ENCODE peak calls at places on chromosomes 11 and 22, in nine cellular contexts. S is fibroblast of pulmonary artery; E is spleen; C is astrocyte; M is endothelial cell; V is Peyer's patch; X is B cell; F is CD4-positive, alpha-beta T cell; Y is lower leg skin. I is an unnamed sample.

GRCh38 chr11:128476729-128477128 is 110.6 kb downstream of the ETS1 start:
- DNase-seq in X (no peak), M (no peak), C (peak), Y (no peak), F (peak), E (no peak), S (peak), V (peak), I (peak)

GRCh38 chr11:95534809-95535208 is 254.8 kb downstream of the FAM76B start:
- DNase-seq in S (no peak), Y (no peak), X (no peak), V (no peak), M (no peak), F (no peak), E (no peak), C (no peak), I (no peak)

GRCh38 chr11:128506999-128507591 is 80.3 kb downstream of the ETS1 start:
- DNase-seq in Y (peak), S (peak), E (no peak), M (no peak), X (no peak), F (peak), C (peak), V (no peak), I (peak)

GRCh38 chr22:36764641-36765040 is 11.3 kb downstream of the IFT27 start:
- DNase-seq in C (no peak), S (no peak), E (peak), Y (peak), X (no peak), F (no peak), V (no peak), M (no peak), I (no peak)

GRCh38 chr11:720642-721346 is 14.8 kb downstream of the EPS8L2 start:
- DNase-seq in S (no peak), Y (no peak), X (peak), M (no peak), V (no peak), E (peak), F (no peak), C (no peak), I (no peak)

GRCh38 chr22:50544078-50544745 is 1.5 kb upstream of the KLHDC7B start:
- DNase-seq in V (peak), E (peak), Y (peak), C (peak), S (peak), M (peak), F (peak), X (peak), I (peak)

GRCh38 chr11:15190611-15191010 is 75.9 kb downstream of the INSC start:
- DNase-seq in X (no peak), Y (no peak), S (no peak), F (no peak), E (no peak), V (no peak), M (no peak), C (no peak), I (no peak)

GRCh38 chr22:21624120-21624879 is 5.5 kb downstream of the YDJC start:
- DNase-seq in C (no peak), V (no peak), F (peak), X (no peak), S (peak), Y (no peak), E (no peak), M (peak), I (peak)

GRCh38 chr11:36594316-36594989 is at the start of gene IFTAP:
- DNase-seq in E (peak), M (peak), X (peak), C (peak), Y (peak), V (no peak), S (peak), F (peak), I (peak)

GRCh38 chr11:133928628-133929059 is 28.1 kb downstream of the IGSF9B start:
- DNase-seq in C (no peak), M (no peak), F (peak), S (no peak), Y (no peak), V (no peak), E (no peak), X (no peak), I (peak)

GRCh38 chr11:76808996-76809395 is 25.8 kb downstream of the TSKU start:
- DNase-seq in V (no peak), Y (no peak), C (no peak), E (peak), X (no peak), M (no peak), S (no peak), F (no peak), I (no peak)

GRCh38 chr11:108565653-108566052 is 27.9 kb downstream of the EXPH5 start:
- DNase-seq in V (no peak), S (no peak), E (no peak), X (no peak), C (no peak), M (no peak), Y (no peak), F (no peak), I (no peak)

GRCh38 chr22:42544686-42545085 is 9.1 kb upstream of the SERHL2 start:
- DNase-seq in Y (no peak), E (no peak), M (no peak), S (peak), F (no peak), X (no peak), V (no peak), C (no peak), I (no peak)

GRCh38 chr11:76694664-76695063 is 24.1 kb upstream of the LRRC32 start:
- DNase-seq in F (no peak), M (no peak), S (peak), Y (no peak), C (peak), V (no peak), E (no peak), X (no peak), I (no peak)

GRCh38 chr11:76131142-76131541 is 75.2 kb downstream of the WNT11 start:
- DNase-seq in V (no peak), E (no peak), X (no peak), S (no peak), M (no peak), C (no peak), Y (no peak), F (no peak), I (no peak)

GRCh38 chr11:111635706-111636045 is 33.4 kb downstream of the SIK2 start:
- DNase-seq in F (no peak), Y (no peak), E (no peak), S (peak), X (no peak), C (peak), M (no peak), V (no peak), I (no peak)

GRCh38 chr22:45612451-45612901 is 59.2 kb upstream of the ATXN10 start:
- DNase-seq in Y (peak), E (no peak), M (no peak), X (no peak), S (peak), F (no peak), C (peak), V (no peak), I (peak)

GRCh38 chr11:69461272-69461962 is 20.0 kb upstream of the LINC01488 start:
- DNase-seq in S (no peak), X (no peak), V (no peak), E (peak), C (no peak), M (no peak), F (no peak), Y (no peak), I (no peak)

GRCh38 chr22:19042285-19043110 is 79.7 kb downstream of the DGCR2 start:
- DNase-seq in M (no peak), V (no peak), E (peak), X (no peak), C (no peak), F (no peak), S (no peak), Y (no peak), I (no peak)

GRCh38 chr11:3220521-3221407 is 2.2 kb upstream of the MRGPRG start:
- DNase-seq in F (no peak), E (no peak), Y (peak), C (no peak), M (no peak), V (no peak), S (no peak), X (no peak), I (no peak)

GRCh38 chr11:128330203-128330602 is 257.2 kb downstream of the ETS1 start:
- DNase-seq in E (peak), F (no peak), Y (no peak), V (no peak), M (no peak), C (no peak), S (no peak), X (no peak), I (no peak)

GRCh38 chr22:48709453-48709852 is 1118.2 kb downstream of the BRD1 start:
- DNase-seq in C (no peak), Y (no peak), S (no peak), M (no peak), E (peak), V (no peak), X (no peak), F (no peak), I (no peak)

GRCh38 chr22:22855617-22856308 is 31.9 kb upstream of the IGLL5 start:
- DNase-seq in C (no peak), V (peak), E (no peak), S (peak), M (peak), F (peak), Y (no peak), X (peak), I (peak)
- TF ChIP-seq CTCF in C (peak), V (peak), E (peak), S (peak), M (peak), F (peak), Y (no peak), X (peak), I (peak)

GRCh38 chr11:66967670-66968425 is 7.3 kb upstream of the C11orf86 start:
- DNase-seq in V (no peak), Y (no peak), C (peak), F (no peak), X (no peak), M (no peak), E (no peak), S (peak), I (no peak)
- TF ChIP-seq CTCF in V (no peak), Y (no peak), C (no peak), F (no peak), X (no peak), M (no peak), E (no peak), S (no peak), I (no peak)

DNA sequence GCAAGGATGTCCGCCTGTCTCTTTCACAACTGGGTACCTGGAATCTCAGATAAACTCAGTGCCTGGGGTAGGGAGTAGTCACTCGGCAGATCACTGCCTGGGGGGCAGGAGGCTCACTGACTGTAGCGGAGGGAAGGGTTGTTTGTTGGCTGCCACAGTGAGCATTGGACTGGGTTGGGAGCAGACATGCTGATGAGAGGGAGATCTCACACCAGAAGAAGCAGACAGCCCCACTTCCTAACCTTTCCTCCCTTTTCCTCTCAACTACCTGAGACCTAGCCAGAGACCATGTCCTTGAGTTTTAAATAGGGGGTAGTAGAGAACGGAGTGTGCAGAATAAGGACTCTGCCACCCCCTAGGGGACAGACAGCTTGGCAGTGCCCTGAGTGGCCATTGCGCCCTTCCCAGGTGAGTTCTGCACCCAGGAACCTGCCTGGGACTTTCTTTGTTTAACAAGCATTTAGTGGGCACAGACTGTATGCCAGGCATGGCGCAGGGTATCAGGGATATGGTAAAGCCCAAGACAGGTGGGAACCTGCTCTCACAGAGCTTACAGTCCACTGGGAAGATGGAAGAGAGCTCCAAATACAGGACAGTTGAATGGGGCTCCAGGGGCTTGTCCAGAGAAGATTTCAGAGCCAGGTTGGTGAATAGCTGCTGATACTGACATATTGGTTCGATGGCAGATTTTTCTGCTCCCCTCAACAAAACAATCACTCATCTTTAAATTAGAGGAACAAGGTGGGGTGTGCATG is 115.7 kb upstream of the NNMT start:
- DNase-seq in E (no peak), X (peak), M (peak), F (no peak), C (no peak), S (peak), V (peak), Y (no peak), I (peak)
- TF ChIP-seq CTCF in E (peak), X (peak), M (peak), F (peak), C (no peak), S (peak), V (no peak), Y (no peak), I (peak)

GRCh38 chr11:81237139-81237538 is 1496.5 kb downstream of the FAM181B start:
- DNase-seq in V (no peak), F (no peak), X (peak), Y (no peak), M (peak), C (peak), S (peak), E (no peak), I (peak)
- TF ChIP-seq CTCF in V (no peak), F (no peak), X (peak), Y (no peak), M (peak), C (peak), S (peak), E (peak), I (no peak)

GRCh38 chr11:73249858-73250773 is 22.0 kb upstream of the P2RY6 start:
- DNase-seq in F (no peak), E (peak), V (no peak), Y (peak), C (no peak), X (no peak), M (no peak), S (peak), I (peak)

GRCh38 chr11:73257342-73258103 is 14.6 kb upstream of the P2RY6 start:
- DNase-seq in F (no peak), C (peak), V (no peak), M (no peak), X (no peak), Y (peak), E (no peak), S (peak), I (no peak)

GRCh38 chr11:73248526-73249185 is 23.5 kb upstream of the P2RY6 start:
- DNase-seq in M (no peak), C (no peak), F (no peak), X (no peak), Y (no peak), E (no peak), S (no peak), V (no peak), I (no peak)

GRCh38 chr11:73249304-73249703 is 22.8 kb upstream of the P2RY6 start:
- DNase-seq in M (no peak), S (no peak), F (no peak), C (peak), E (no peak), V (no peak), Y (no peak), X (no peak), I (peak)

GRCh38 chr11:73252577-73253191 is 19.5 kb upstream of the P2RY6 start:
- DNase-seq in V (no peak), X (no peak), F (no peak), Y (peak), S (no peak), E (no peak), M (no peak), C (no peak), I (peak)
- TF ChIP-seq CTCF in V (no peak), X (no peak), F (no peak), Y (no peak), S (no peak), E (no peak), M (peak), C (peak), I (peak)

GRCh38 chr11:65380460-65381126 is 1.9 kb downstream of the SLC25A45 start:
- DNase-seq in V (no peak), M (no peak), X (no peak), F (no peak), S (no peak), C (no peak), Y (no peak), E (no peak), I (no peak)
- TF ChIP-seq CTCF in V (no peak), M (no peak), X (no peak), F (no peak), S (no peak), C (no peak), Y (no peak), E (no peak), I (no peak)

GRCh38 chr11:79052539-79052938 is 388.3 kb downstream of the TENM4 start:
- DNase-seq in V (no peak), M (peak), X (no peak), C (no peak), S (no peak), Y (no peak), E (no peak), F (no peak), I (no peak)
- TF ChIP-seq CTCF in V (no peak), M (no peak), X (no peak), C (peak), S (peak), Y (no peak), E (peak), F (no peak), I (no peak)

I was measured in activated CD8-positive, alpha-beta T cell treated with anti-CD3 and anti-CD28 coated beads for 36 hours.